ENCODE peak calls at places on chromosomes 3 and 15, in five cellular contexts. K is body of pancreas; C is Panc1; Z is foreskin keratinocyte; V is CD8-positive, alpha-beta T cell. Y is an unnamed sample.

GRCh38 chr3:111971533-111971932 is 7.3 kb upstream of the ABHD10 start:
- ATAC-seq in K (no peak), C (no peak), Z (no peak), V (no peak), Y (no peak)

GRCh38 chr15:66834863-66835557 is 133.0 kb downstream of the SMAD6 start:
- ATAC-seq in K (peak; percentile 74), C (no peak), Z (no peak), V (no peak), Y (no peak)

GRCh38 chr15:52117549-52117948 is 5.0 kb upstream of the BCL2L10 start:
- ATAC-seq in K (no peak), C (peak; percentile 41), Z (no peak), V (no peak), Y (no peak)

GRCh38 chr3:123818921-123819429 is 65.2 kb downstream of the MYLK start:
- ATAC-seq in K (no peak), C (peak; percentile 67), Z (peak; percentile 84), V (no peak), Y (no peak)

GRCh38 chr3:107581230-107581629 is 58.5 kb downstream of the BBX start:
- ATAC-seq in K (no peak), C (no peak), Z (no peak), V (no peak), Y (no peak)

GRCh38 chr3:18657858-18658820 is 233.0 kb upstream of the SATB1 start:
- ATAC-seq in K (peak; percentile 88), C (no peak), Z (peak; percentile 50), V (peak; percentile 42), Y (no peak)

GRCh38 chr15:80317389-80318169 is 65.6 kb upstream of the CTXND1 start:
- ATAC-seq in K (peak; percentile 60), C (no peak), Z (peak; percentile 89), V (no peak), Y (peak; percentile 51)

GRCh38 chr3:188948658-188949400 is 222.9 kb upstream of the TPRG1 start:
- ATAC-seq in K (peak; percentile 6), C (peak; percentile 44), Z (peak; percentile 37), V (no peak), Y (no peak)

GRCh38 chr3:56693750-56694149 is 10.7 kb upstream of the TASOR start:
- ATAC-seq in K (no peak), C (no peak), Z (no peak), V (no peak), Y (peak; percentile 62)

GRCh38 chr3:111910806-111911205 is 51.7 kb downstream of the PHLDB2 start:
- ATAC-seq in K (peak; percentile 48), C (no peak), Z (peak; percentile 21), V (no peak), Y (peak; percentile 60)

GRCh38 chr3:82954486-82954885 is 1193.0 kb upstream of the GBE1 start:
- ATAC-seq in K (no peak), C (no peak), Z (no peak), V (no peak), Y (no peak)

GRCh38 chr3:100615684-100616083 is 6.3 kb downstream of the ADGRG7 start:
- ATAC-seq in K (no peak), C (no peak), Z (no peak), V (no peak), Y (no peak)

GRCh38 chr3:71690222-71690821 is 34.9 kb downstream of the EIF4E3 start:
- ATAC-seq in K (no peak), C (no peak), Z (peak; percentile 33), V (no peak), Y (peak; percentile 63)
- H3K27ac ChIP-seq in K (no peak overlapping the region), C (no peak overlapping the region), Z (no peak overlapping the region), V (no peak overlapping the region), Y (peak overlapping the region; percentile 45)

GRCh38 chr3:61948699-61949305 is 387.4 kb downstream of the PTPRG start:
- ATAC-seq in K (no peak), C (no peak), Z (no peak), V (no peak), Y (no peak)
- H3K27ac ChIP-seq in K (no peak overlapping the region), C (no peak overlapping the region), Z (no peak overlapping the region), V (no peak overlapping the region), Y (no peak overlapping the region)

GRCh38 chr3:52020796-52021195 is 25.1 kb upstream of the RPL29 start:
- ATAC-seq in K (no peak), C (no peak), Z (no peak), V (no peak), Y (no peak)
- H3K27ac ChIP-seq in K (no peak overlapping the region), C (no peak overlapping the region), Z (no peak overlapping the region), V (no peak overlapping the region), Y (peak overlapping the region; percentile 73)

GRCh38 chr3:45789235-45789812 is 7.0 kb downstream of the SLC6A20 start:
- ATAC-seq in K (no peak), C (no peak), Z (no peak), V (no peak), Y (no peak)
- H3K27ac ChIP-seq in K (no peak overlapping the region), C (no peak overlapping the region), Z (no peak overlapping the region), V (no peak overlapping the region), Y (no peak overlapping the region)

DNA sequence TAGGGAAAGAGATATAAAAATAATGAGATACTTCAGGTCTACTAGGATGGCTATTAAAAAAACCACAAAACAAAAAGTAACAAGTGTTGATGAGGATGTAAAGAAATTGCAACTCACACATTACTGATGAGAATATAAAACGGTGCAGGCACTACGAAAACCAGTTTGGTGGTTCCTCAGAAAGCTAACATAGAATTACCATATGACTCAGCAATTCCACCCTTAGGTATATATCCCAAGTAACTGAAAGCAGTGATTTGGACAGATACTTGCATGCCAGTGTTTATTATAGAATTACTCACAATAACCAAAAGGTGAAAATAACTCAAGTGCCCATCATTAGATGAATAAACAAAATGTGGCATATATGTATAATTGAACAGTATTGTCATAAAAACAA is 87.5 kb upstream of the MELTF start:
- ATAC-seq in K (no peak), C (no peak), Z (peak; percentile 93), V (no peak), Y (no peak)
- H3K27ac ChIP-seq in K (no peak overlapping the region), C (no peak overlapping the region), Z (peak overlapping the region; percentile 65), V (no peak overlapping the region), Y (no peak overlapping the region)

GRCh38 chr15:58465070-58465469 is 33.3 kb downstream of the LIPC start:
- ATAC-seq in K (no peak), C (no peak), Z (no peak), V (no peak), Y (no peak)
- H3K27ac ChIP-seq in K (no peak overlapping the region), C (no peak overlapping the region), Z (no peak overlapping the region), V (no peak overlapping the region), Y (no peak overlapping the region)